ENCODE peak calls at places on chromosomes 13 and 19, in five cellular contexts. P is adipocyte; Y is stimulated activated CD4-positive, alpha-beta T cell treated with anti-CD3 and anti-CD28 coated beads, TNF-alpha, amount 100 ng/mL, for 1 hour; O is HCT116; J is SHP77. Z is an unnamed sample.

GRCh38 chr13:66660013-66660804 is 569.9 kb downstream of the PCDH9 start:
- DNase-seq in P (peak; percentile 62), Y (no peak), O (no peak), J (no peak), Z (peak; percentile 60)

GRCh38 chr19:15998166-15998565 is 49.4 kb downstream of the OR10H4 start:
- DNase-seq in J (no peak), Y (no peak), O (no peak), P (no peak), Z (no peak)

GRCh38 chr13:41345921-41346589 is 35.0 kb downstream of the NAA16 start:
- DNase-seq in P (no peak), O (no peak), J (no peak), Y (no peak), Z (no peak)

GRCh38 chr13:53201454-53202225 is 173.0 kb downstream of the OLFM4 start:
- DNase-seq in O (no peak), P (no peak), J (no peak), Y (no peak), Z (no peak)

GRCh38 chr19:41085748-41086415 is 2.4 kb upstream of the CYP2A13 start:
- DNase-seq in P (no peak), Y (no peak), J (no peak), O (no peak), Z (no peak)

GRCh38 chr19:18310118-18310909 is 12.6 kb downstream of the LSM4 start:
- DNase-seq in P (no peak), J (no peak), O (no peak), Y (no peak), Z (no peak)

GRCh38 chr13:38543561-38543960 is 143.3 kb upstream of the FREM2 start:
- DNase-seq in P (no peak), O (no peak), Y (no peak), J (no peak), Z (no peak)

GRCh38 chr13:92974905-92975429 is 251.6 kb upstream of the GPC6 start:
- DNase-seq in J (no peak), Y (no peak), P (no peak), O (no peak), Z (no peak)

GRCh38 chr19:13099073-13099999 is 3.3 kb downstream of the LYL1 start:
- DNase-seq in O (no peak), J (no peak), Y (peak; percentile 56), P (no peak), Z (peak; percentile 15)

GRCh38 chr19:3062165-3063105 is at the start of gene TLE5:
- DNase-seq in J (peak; percentile 64), O (no peak), Y (peak; percentile 51), P (peak; percentile 79), Z (peak; percentile 56)

GRCh38 chr13:22325761-22326160 is 654.9 kb downstream of the FGF9 start:
- DNase-seq in O (no peak), P (no peak), J (no peak), Y (no peak), Z (no peak)

GRCh38 chr19:5023128-5023571 is 54.2 kb downstream of the KDM4B start:
- DNase-seq in Y (no peak), O (no peak), J (no peak), P (no peak), Z (peak; percentile 15)

GRCh38 chr13:80040219-80040976 is 300.5 kb downstream of the SPRY2 start:
- DNase-seq in Y (no peak), J (no peak), O (peak; percentile 68), P (peak; percentile 81), Z (peak; percentile 94)

GRCh38 chr13:41029629-41030028 is 10.5 kb upstream of the ELF1 start:
- DNase-seq in Y (no peak), J (no peak), O (no peak), P (no peak), Z (no peak)

GRCh38 chr19:8108560-8109445 is 40.6 kb downstream of the FBN3 start:
- DNase-seq in O (no peak), Y (no peak), P (no peak), J (no peak), Z (no peak)

GRCh38 chr19:2536461-2536860 is 60.5 kb downstream of the GADD45B start:
- DNase-seq in P (no peak), Y (no peak), O (no peak), J (no peak), Z (no peak)

GRCh38 chr13:98489446-98490194 is 87.3 kb downstream of the STK24 start:
- DNase-seq in P (no peak), J (no peak), O (no peak), Y (no peak), Z (no peak)